ENCODE peak calls at places on chromosomes 12 and 14, in four cellular contexts. I is DND-41, T is astrocyte, W is Peyer's patch. K is an unnamed sample.

GRCh38 chr12:67690656-67691055 is 42.1 kb downstream of the DYRK2 start:
- DNase-seq in I (no peak), T (no peak), W (no peak), K (no peak)

GRCh38 chr14:92475451-92476187 is 38.0 kb upstream of the RIN3 start:
- DNase-seq in I (no peak), T (peak; percentile 4), W (no peak), K (no peak)

GRCh38 chr12:54128466-54128865 is 60.3 kb downstream of the SMUG1 start:
- DNase-seq in I (no peak), T (no peak), W (no peak), K (no peak)

GRCh38 chr12:69392146-69392928 is 32.8 kb downstream of the YEATS4 start:
- DNase-seq in I (no peak), T (peak; percentile 32), W (no peak), K (no peak)

GRCh38 chr14:63088865-63089264 is 43.6 kb upstream of the KCNH5 start:
- DNase-seq in I (no peak), T (no peak), W (no peak), K (no peak)

GRCh38 chr12:122042910-122043309 is 21.2 kb downstream of the BCL7A start:
- DNase-seq in I (no peak), T (no peak), W (no peak), K (no peak)

GRCh38 chr12:81329088-81329487 is 251.2 kb downstream of the ACSS3 start:
- DNase-seq in I (peak; percentile 4), T (peak; percentile 2), W (no peak), K (peak; percentile 0)

GRCh38 chr12:20883288-20883687 is 72.8 kb downstream of the SLCO1B3 start:
- DNase-seq in I (no peak), T (peak; percentile 29), W (no peak), K (peak; percentile 31)

GRCh38 chr14:68978550-68978911 is 571 bp downstream of the ACTN1 start:
- DNase-seq in I (peak; percentile 70), T (no peak), W (no peak), K (peak; percentile 25)

GRCh38 chr12:76830456-76830855 is 48.4 kb downstream of the CSRP2 start:
- DNase-seq in I (no peak), T (no peak), W (no peak), K (no peak)

GRCh38 chr14:36661506-36662257 is at the start of gene PAX9:
- DNase-seq in I (peak; percentile 20), T (peak; percentile 44), W (no peak), K (peak; percentile 88)

GRCh38 chr12:57011438-57012424 is 4.6 kb downstream of the TAC3 start:
- DNase-seq in I (no peak), T (no peak), W (no peak), K (no peak)

GRCh38 chr14:76924363-76925151 is 98.3 kb downstream of the LRRC74A start:
- DNase-seq in I (peak; percentile 71), T (no peak), W (no peak), K (no peak)

GRCh38 chr12:53054112-53054878 is 4.4 kb downstream of the TNS2 start:
- DNase-seq in I (no peak), T (peak; percentile 76), W (peak; percentile 98), K (peak; percentile 98)

GRCh38 chr14:80455031-80455430 is 243.7 kb upstream of the DIO2 start:
- DNase-seq in I (no peak), T (no peak), W (no peak), K (no peak)

GRCh38 chr14:35879654-35880249 is 53.6 kb downstream of the BRMS1L start:
- DNase-seq in I (no peak), T (peak; percentile 6), W (no peak), K (peak; percentile 21)

GRCh38 chr12:132146772-132147422 is 2.6 kb downstream of the NOC4L start:
- DNase-seq in I (no peak), T (no peak), W (no peak), K (no peak)

GRCh38 chr14:101535232-101535631 is 26.1 kb upstream of the DIO3 start:
- DNase-seq in I (no peak), T (no peak), W (no peak), K (no peak)

GRCh38 chr12:3683670-3684069 is 69.2 kb downstream of the CRACR2A start:
- DNase-seq in I (no peak), T (peak; percentile 6), W (no peak), K (no peak)

GRCh38 chr12:29750131-29750927 is 33.4 kb downstream of the TMTC1 start:
- DNase-seq in I (no peak), T (no peak), W (no peak), K (no peak)

GRCh38 chr12:67649165-67650126 is 901 bp downstream of the DYRK2 start:
- DNase-seq in I (peak; percentile 47), T (no peak), W (peak; percentile 49), K (peak; percentile 38)

GRCh38 chr14:72882047-72882446 is 11.9 kb downstream of the DPF3 start:
- DNase-seq in I (no peak), T (no peak), W (no peak), K (no peak)

GRCh38 chr12:52082988-52083637 is 3.6 kb downstream of the SMIM41 start:
- DNase-seq in I (peak; percentile 75), T (peak; percentile 34), W (peak; percentile 64), K (peak; percentile 39)

GRCh38 chr14:100159107-100159864 is at the start of gene DEGS2:
- DNase-seq in I (no peak), T (no peak), W (peak; percentile 81), K (peak; percentile 81)

GRCh38 chr12:121602766-121603165 is 21.9 kb upstream of the KDM2B start:
- DNase-seq in I (no peak), T (no peak), W (no peak), K (peak; percentile 90)

GRCh38 chr12:52821071-52821730 is 7.3 kb upstream of the KRT4 start:
- DNase-seq in I (no peak), T (no peak), W (no peak), K (no peak)

GRCh38 chr14:96051642-96052540 is 12.7 kb downstream of the C14orf132 start:
- DNase-seq in I (peak; percentile 6), T (no peak), W (no peak), K (peak; percentile 16)

GRCh38 chr14:65103150-65103760 is 938 bp upstream of the MAX start:
- DNase-seq in I (peak; percentile 18), T (no peak), W (no peak), K (no peak)

GRCh38 chr12:14418526-14418925 is 53.0 kb downstream of the ATF7IP start:
- DNase-seq in I (no peak), T (peak; percentile 29), W (no peak), K (peak; percentile 62)

GRCh38 chr14:99043756-99044155 is 228.2 kb downstream of the BCL11B start:
- DNase-seq in I (no peak), T (no peak), W (no peak), K (no peak)

GRCh38 chr14:102516531-102517411 is 7.2 kb upstream of the ANKRD9 start:
- DNase-seq in I (peak; percentile 64), T (no peak), W (peak; percentile 44), K (peak; percentile 55)

GRCh38 chr14:96424104-96424989 is 32.4 kb downstream of the AK7 start:
- DNase-seq in I (peak; percentile 13), T (peak; percentile 38), W (no peak), K (peak; percentile 81)

GRCh38 chr12:12612403-12612802 is 727 bp downstream of the CREBL2 start:
- DNase-seq in I (peak; percentile 37), T (peak; percentile 77), W (no peak), K (peak; percentile 28)

GRCh38 chr14:91484186-91484585 is 25.9 kb downstream of the PPP4R3A start:
- DNase-seq in I (no peak), T (no peak), W (no peak), K (no peak)

GRCh38 chr12:53200458-53201169 is 6.4 kb downstream of the ITGB7 start:
- DNase-seq in I (no peak), T (no peak), W (peak; percentile 50), K (no peak)

GRCh38 chr14:77830692-77831091 is 30.8 kb downstream of the ADCK1 start:
- DNase-seq in I (no peak), T (no peak), W (no peak), K (no peak)

GRCh38 chr12:107449891-107450290 is 235.7 kb upstream of the PWP1 start:
- DNase-seq in I (no peak), T (peak; percentile 48), W (no peak), K (no peak)

GRCh38 chr12:96392397-96392796 is 7.8 kb downstream of the CDK17 start:
- DNase-seq in I (no peak), T (peak; percentile 53), W (no peak), K (no peak)

GRCh38 chr14:67977468-67978034 is 158.0 kb downstream of the RAD51B start:
- DNase-seq in I (no peak), T (no peak), W (no peak), K (peak; percentile 22)

GRCh38 chr12:30953257-30953656 is 26.7 kb downstream of the TSPAN11 start:
- DNase-seq in I (peak; percentile 4), T (no peak), W (no peak), K (no peak)

GRCh38 chr12:7112041-7112440 is 3.0 kb upstream of the C1RL start:
- DNase-seq in I (no peak), T (no peak), W (no peak), K (no peak)
- H3K4me3 ChIP-seq in I (no peak overlapping the region), T (no peak overlapping the region), W (no peak overlapping the region), K (no peak overlapping the region)

GRCh38 chr12:126286203-126286602 is 1221.0 kb downstream of the AACS start:
- DNase-seq in I (no peak), T (no peak), W (no peak), K (no peak)
- H3K27ac ChIP-seq in I (no peak overlapping the region), T (no peak overlapping the region), W (no peak overlapping the region), K (no peak overlapping the region)

GRCh38 chr14:53146739-53147138 is 6.4 kb downstream of the DDHD1 start:
- DNase-seq in I (no peak), T (no peak), W (no peak), K (no peak)
- H3K9me3 ChIP-seq in I (peaks cover 26% of the 10 kb centered on the region), T (no peaks in the 10 kb centered on the region), W (no peaks in the 10 kb centered on the region), K (no peaks in the 10 kb centered on the region)

GRCh38 chr12:50024804-50025186 is 499 bp downstream of the RACGAP1 start:
- DNase-seq in I (no peak), T (no peak), W (no peak), K (peak; percentile 7)

GRCh38 chr12:50022903-50023302 is 2.4 kb downstream of the RACGAP1 start:
- DNase-seq in I (no peak), T (no peak), W (no peak), K (no peak)

GRCh38 chr12:50025187-50026059 is at the start of gene RACGAP1:
- DNase-seq in I (peak; percentile 97), T (peak; percentile 91), W (peak; percentile 93), K (peak; percentile 99)

GRCh38 chr12:50026691-50027090 is 1.4 kb upstream of the RACGAP1 start:
- DNase-seq in I (no peak), T (no peak), W (no peak), K (no peak)

GRCh38 chr12:50024227-50024626 is 1.1 kb downstream of the RACGAP1 start:
- DNase-seq in I (no peak), T (no peak), W (no peak), K (no peak)
- H3K4me3 ChIP-seq in I (peak overlapping the region; percentile 90), T (peak overlapping the region; percentile 80), W (no peak overlapping the region), K (no peak overlapping the region)

GRCh38 chr14:22332671-22333407 is 256.2 kb downstream of the DAD1 start:
- DNase-seq in I (no peak), T (no peak), W (no peak), K (no peak)
- H3K27ac ChIP-seq in I (no peak overlapping the region), T (no peak overlapping the region), W (no peak overlapping the region), K (no peak overlapping the region)

GRCh38 chr12:45762185-45763110 is 32.9 kb downstream of the ARID2 start:
- DNase-seq in I (no peak), T (peak; percentile 39), W (no peak), K (peak; percentile 69)
- H3K9me3 ChIP-seq in I (no peaks in the 10 kb centered on the region), T (no peaks in the 10 kb centered on the region), W (no peaks in the 10 kb centered on the region), K (no peaks in the 10 kb centered on the region)

K was measured in small intestine.